ENCODE peak calls at places on chromosomes 5 and 9, in six cellular contexts. Y is Peyer's patch, T is erythroblast, V is endothelial cell of umbilical vein, G is ovary, F is H1. R is an unnamed sample.
A peak's percentile ranks its signal among the peaks of the same experiment; 100 is the strongest.

GRCh38 chr5:98836175-98836574 is 62.7 kb downstream of the RGMB start:
- DNase-seq in Y (no peak), T (no peak), V (no peak), G (no peak), F (no peak), R (no peak)

GRCh38 chr5:114038756-114039155 is 323.1 kb upstream of the KCNN2 start:
- DNase-seq in Y (no peak), T (no peak), V (no peak), G (no peak), F (no peak), R (no peak)

GRCh38 chr5:2207966-2208544 is 325.3 kb upstream of the IRX4 start:
- DNase-seq in Y (no peak), T (no peak), V (no peak), G (no peak), F (peak; percentile 80), R (no peak)

GRCh38 chr5:56164371-56164770 is 68.8 kb downstream of the ANKRD55 start:
- DNase-seq in Y (no peak), T (no peak), V (peak; percentile 90), G (peak; percentile 70), F (no peak), R (no peak)

GRCh38 chr9:68780735-68781134 is 75.7 kb downstream of the PIP5K1B start:
- DNase-seq in Y (no peak), T (peak; percentile 61), V (no peak), G (no peak), F (no peak), R (no peak)

GRCh38 chr9:26597542-26597941 is 295.1 kb downstream of the CAAP1 start:
- DNase-seq in Y (no peak), T (no peak), V (no peak), G (no peak), F (no peak), R (no peak)

GRCh38 chr5:67648201-67648671 is 451.6 kb upstream of the CD180 start:
- DNase-seq in Y (peak; percentile 55), T (no peak), V (peak; percentile 6), G (peak; percentile 83), F (no peak), R (peak; percentile 94)

GRCh38 chr9:81607593-81608288 is 81.6 kb downstream of the TLE1 start:
- DNase-seq in Y (no peak), T (peak; percentile 74), V (no peak), G (no peak), F (no peak), R (no peak)

GRCh38 chr9:22056402-22056801 is 47.3 kb upstream of the CDKN2B start:
- DNase-seq in Y (no peak), T (no peak), V (no peak), G (no peak), F (no peak), R (peak; percentile 34)

GRCh38 chr5:153696256-153696655 is 205.8 kb downstream of the GRIA1 start:
- DNase-seq in Y (no peak), T (no peak), V (no peak), G (no peak), F (no peak), R (no peak)

GRCh38 chr5:14109771-14110170 is 33.4 kb upstream of the TRIO start:
- DNase-seq in Y (no peak), T (no peak), V (no peak), G (no peak), F (no peak), R (no peak)

GRCh38 chr5:135825373-135826220 is 8.9 kb upstream of the SLC25A48 start:
- DNase-seq in Y (no peak), T (no peak), V (no peak), G (no peak), F (no peak), R (peak; percentile 85)

GRCh38 chr5:117266237-117266725 is 691.7 kb upstream of the SEMA6A start:
- DNase-seq in Y (no peak), T (no peak), V (no peak), G (no peak), F (no peak), R (no peak)

GRCh38 chr5:88203977-88204735 is 64.5 kb downstream of the TMEM161B start:
- DNase-seq in Y (no peak), T (no peak), V (no peak), G (no peak), F (no peak), R (no peak)

GRCh38 chr5:172455511-172456061 is 1.3 kb upstream of the SH3PXD2B start:
- DNase-seq in Y (peak; percentile 49), T (no peak), V (peak; percentile 67), G (peak; percentile 60), F (peak; percentile 54), R (no peak)

GRCh38 chr5:116759860-116760644 is 185.4 kb upstream of the SEMA6A start:
- DNase-seq in Y (no peak), T (no peak), V (no peak), G (no peak), F (no peak), R (no peak)

GRCh38 chr9:136808075-136808780 is 480 bp downstream of the RABL6 start:
- DNase-seq in Y (peak; percentile 69), T (peak; percentile 67), V (peak; percentile 25), G (no peak), F (peak; percentile 64), R (no peak)

GRCh38 chr5:37615184-37615583 is 224.7 kb downstream of the GDNF start:
- DNase-seq in Y (no peak), T (no peak), V (peak; percentile 48), G (no peak), F (no peak), R (no peak)

GRCh38 chr5:156706631-156707030 is 143.5 kb upstream of the PPP1R2B start:
- DNase-seq in Y (no peak), T (no peak), V (no peak), G (no peak), F (no peak), R (no peak)

GRCh38 chr9:109974143-109974917 is 194.3 kb downstream of the PALM2AKAP2 start:
- DNase-seq in Y (peak; percentile 81), T (no peak), V (no peak), G (no peak), F (no peak), R (no peak)

GRCh38 chr9:91131433-91131839 is 230.3 kb downstream of the AUH start:
- DNase-seq in Y (peak; percentile 88), T (no peak), V (peak; percentile 72), G (peak; percentile 65), F (no peak), R (no peak)
- TF ChIP-seq POLR2A in Y (peak; percentile 59), T (peak; percentile 21), V (no peak), G (no peak), F (no peak), R (no peak)

GRCh38 chr9:114362394-114362793 is 25.4 kb downstream of the AKNA start:
- DNase-seq in Y (no peak), T (no peak), V (no peak), G (no peak), F (no peak), R (no peak)
- TF ChIP-seq POLR2A in Y (no peak), T (no peak), V (no peak), G (no peak), F (no peak), R (no peak)

GRCh38 chr9:129885670-129886106 is 50.4 kb downstream of the USP20 start:
- DNase-seq in Y (peak; percentile 97), T (peak; percentile 92), V (peak; percentile 90), G (peak; percentile 92), F (peak; percentile 95), R (peak; percentile 97)
- TF ChIP-seq POLR2A in Y (no peak), T (peak; percentile 55), V (no peak), G (peak; percentile 38), F (no peak), R (no peak)

GRCh38 chr5:126777257-126777973 is 479 bp downstream of the LMNB1 start:
- DNase-seq in Y (peak; percentile 81), T (peak; percentile 78), V (peak; percentile 72), G (peak; percentile 56), F (no peak), R (no peak)

GRCh38 chr5:126780165-126780827 is 3.4 kb downstream of the LMNB1 start:
- DNase-seq in Y (peak; percentile 76), T (peak; percentile 74), V (peak; percentile 56), G (peak; percentile 33), F (no peak), R (no peak)

GRCh38 chr5:126777974-126778674 is 1.2 kb downstream of the LMNB1 start:
- DNase-seq in Y (peak; percentile 96), T (peak; percentile 97), V (peak; percentile 98), G (peak; percentile 85), F (peak; percentile 88), R (peak; percentile 95)

GRCh38 chr5:126778675-126779403 is 1.9 kb downstream of the LMNB1 start:
- DNase-seq in Y (peak; percentile 39), T (peak; percentile 78), V (no peak), G (no peak), F (no peak), R (no peak)

GRCh38 chr5:126776499-126777256 is at the start of gene LMNB1:
- DNase-seq in Y (peak; percentile 97), T (peak; percentile 95), V (peak; percentile 95), G (peak; percentile 94), F (peak; percentile 96), R (peak; percentile 99)
- TF ChIP-seq POLR2A in Y (peak; percentile 42), T (peak; percentile 61), V (no peak), G (no peak), F (peak; percentile 95), R (no peak)

GRCh38 chr9:77175152-77175551 is 2.2 kb upstream of the VPS13A start:
- DNase-seq in Y (no peak), T (peak; percentile 61), V (no peak), G (no peak), F (no peak), R (no peak)
- TF ChIP-seq POLR2A in Y (no peak), T (no peak), V (no peak), G (no peak), F (no peak), R (no peak)

DNA sequence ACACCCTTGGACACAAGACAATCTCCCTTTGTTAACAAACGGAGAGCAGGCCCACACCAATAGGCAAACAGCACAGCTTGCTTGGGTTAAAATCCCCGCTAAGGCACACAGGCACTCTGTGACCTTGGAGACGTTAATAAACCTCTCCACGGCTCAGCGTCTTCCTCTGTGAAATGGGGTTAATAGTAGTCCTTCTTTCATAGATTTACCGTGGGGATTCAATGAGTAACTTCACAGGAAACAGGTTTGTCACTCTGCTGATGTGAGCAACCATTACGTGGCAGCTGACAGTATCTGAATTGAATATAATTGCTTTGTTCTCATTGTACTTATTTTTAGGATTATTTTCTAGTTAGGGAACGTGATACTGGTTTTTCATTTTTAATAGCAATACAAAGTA is 65.2 kb upstream of the ADRA1B start:
- DNase-seq in Y (no peak), T (no peak), V (no peak), G (no peak), F (no peak), R (no peak)
- TF ChIP-seq POLR2A in Y (no peak), T (no peak), V (no peak), G (no peak), F (no peak), R (no peak)

DNA sequence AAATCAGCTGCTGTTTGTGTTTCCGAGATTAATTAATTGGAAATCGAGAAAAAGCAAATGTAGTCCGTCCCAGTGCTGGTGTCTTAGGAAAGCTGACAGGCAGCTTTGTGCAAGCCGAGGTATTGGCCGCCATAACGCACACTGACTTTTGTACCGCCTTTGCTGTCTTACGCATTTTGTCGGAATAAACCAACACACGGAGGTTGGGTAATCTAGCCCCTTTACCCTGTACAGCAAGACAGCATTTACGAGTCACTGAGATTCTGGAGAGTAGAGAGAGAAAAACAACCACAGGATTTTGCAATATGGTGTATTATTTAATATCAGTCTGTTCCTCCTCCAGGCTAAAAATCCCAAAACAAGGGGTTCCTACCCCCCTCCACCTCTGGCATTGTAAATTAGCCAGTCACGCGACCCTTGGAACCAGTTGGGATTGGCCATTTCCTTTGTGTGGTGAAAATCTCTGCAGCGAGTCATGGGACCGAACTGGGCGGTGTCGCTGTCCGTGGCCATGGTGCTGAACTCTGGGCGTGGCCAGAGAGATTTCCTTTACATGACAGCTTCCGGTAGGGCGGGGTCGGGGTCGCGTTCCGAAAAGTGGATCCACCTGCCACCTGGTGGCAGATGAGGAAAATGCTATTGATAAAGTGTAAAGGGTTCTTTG is 10.3 kb upstream of the PCDHB1 start:
- DNase-seq in Y (peak; percentile 84), T (peak; percentile 70), V (peak; percentile 85), G (peak; percentile 91), F (peak; percentile 99), R (peak; percentile 94)
- TF ChIP-seq POLR2A in Y (no peak), T (no peak), V (no peak), G (no peak), F (peak; percentile 96), R (no peak)

R was measured in esophagus muscularis mucosa.